ENCODE peak calls at places on chromosomes 11 and 22, in ten cellular contexts. H is ovary, K is stomach, B is GM12878, U is H1, S is A549, F is transverse colon, E is tibial nerve, Z is sigmoid colon, A is HepG2. P is an unnamed sample. For H3K4me1, the result is how much of the 10 kb centered on the place peaks cover.

GRCh38 chr11:27926981-27927481 is 180.9 kb downstream of the KIF18A start:
- DNase-seq in Z (no peak), B (no peak), S (peak), E (no peak), U (no peak), F (no peak), A (no peak), H (no peak), K (no peak), P (no peak)

GRCh38 chr22:22342697-22343602 is 98.4 kb downstream of the VPREB1 start:
- DNase-seq in S (peak), U (peak), A (peak), K (peak), F (peak), Z (no peak), E (no peak), B (no peak), H (no peak), P (peak)

GRCh38 chr22:45344339-45344738 is 34.6 kb downstream of the FAM118A start:
- DNase-seq in S (peak), Z (no peak), E (no peak), U (no peak), K (no peak), F (no peak), H (no peak), B (no peak), A (no peak), P (no peak)

GRCh38 chr11:76587810-76588454 is 82.6 kb downstream of the LRRC32 start:
- DNase-seq in S (no peak), B (no peak), A (no peak), H (no peak), Z (no peak), E (no peak), F (no peak), K (no peak), U (no peak), P (no peak)

GRCh38 chr11:65782816-65783228 is 2.0 kb upstream of the AP5B1 start:
- DNase-seq in B (no peak), E (no peak), S (no peak), K (no peak), F (peak), H (no peak), Z (peak), A (no peak), U (no peak), P (no peak)

GRCh38 chr11:1758611-1759150 is 5.0 kb downstream of the CTSD start:
- DNase-seq in S (no peak), F (no peak), E (no peak), B (no peak), A (no peak), U (no peak), K (no peak), H (no peak), Z (no peak), P (no peak)

GRCh38 chr11:108035690-108036089 is 27.0 kb downstream of the CUL5 start:
- DNase-seq in E (no peak), Z (no peak), H (no peak), B (no peak), A (no peak), F (no peak), K (no peak), S (no peak), U (no peak), P (no peak)

GRCh38 chr11:115548878-115549528 is 44.8 kb upstream of the CADM1 start:
- DNase-seq in E (no peak), H (no peak), Z (no peak), F (peak), A (peak), S (peak), K (peak), B (no peak), U (peak), P (no peak)

GRCh38 chr22:19629331-19629719 is 85.0 kb upstream of the SEPTIN5 start:
- DNase-seq in U (no peak), A (no peak), E (no peak), F (no peak), H (no peak), Z (peak), S (no peak), B (no peak), K (no peak), P (no peak)

GRCh38 chr11:32893091-32893946 is 708 bp downstream of the QSER1 start:
- DNase-seq in B (no peak), E (peak), F (peak), H (peak), S (peak), A (peak), K (peak), Z (peak), U (no peak), P (no peak)

GRCh38 chr22:49298834-49299750 is 528.6 kb downstream of the BRD1 start:
- DNase-seq in E (no peak), K (peak), S (no peak), A (no peak), F (no peak), U (no peak), B (no peak), Z (no peak), H (no peak), P (no peak)

GRCh38 chr11:35614949-35615569 is 3.2 kb upstream of the FJX1 start:
- DNase-seq in K (no peak), B (no peak), F (no peak), E (no peak), S (no peak), Z (no peak), A (no peak), H (no peak), U (no peak), P (no peak)

GRCh38 chr22:49483946-49484345 is 343.7 kb downstream of the BRD1 start:
- DNase-seq in K (no peak), E (no peak), F (no peak), B (no peak), Z (no peak), A (no peak), S (no peak), U (no peak), H (no peak), P (no peak)

GRCh38 chr11:99015634-99016454 is 4.9 kb upstream of the CNTN5 start:
- DNase-seq in Z (no peak), U (no peak), H (no peak), K (no peak), B (peak), F (no peak), A (peak), S (peak), E (no peak), P (no peak)

GRCh38 chr11:10540546-10540914 is 457 bp downstream of the RNF141 start:
- DNase-seq in K (peak), B (no peak), H (no peak), S (no peak), Z (peak), A (peak), F (no peak), U (no peak), E (peak), P (no peak)

GRCh38 chr22:23094260-23094659 is 23.9 kb downstream of the GNAZ start:
- DNase-seq in Z (no peak), H (no peak), A (no peak), E (no peak), F (no peak), S (no peak), U (no peak), B (no peak), K (no peak), P (no peak)

GRCh38 chr22:44884968-44885805 is 124.6 kb downstream of the PHF21B start:
- DNase-seq in A (peak), B (no peak), U (no peak), F (no peak), Z (peak), K (no peak), H (peak), E (no peak), S (no peak), P (no peak)

GRCh38 chr22:48968201-48968959 is 859.3 kb downstream of the BRD1 start:
- DNase-seq in U (no peak), Z (no peak), H (no peak), S (peak), F (peak), E (no peak), A (peak), K (peak), B (no peak), P (peak)

GRCh38 chr22:24155597-24156145 is 25.6 kb upstream of the SUSD2 start:
- DNase-seq in F (peak), E (peak), K (peak), B (no peak), S (peak), Z (peak), U (no peak), H (peak), A (peak), P (peak)

GRCh38 chr22:38080847-38081635 is 2.9 kb downstream of the SLC16A8 start:
- DNase-seq in B (no peak), H (no peak), K (peak), U (no peak), Z (no peak), F (peak), A (no peak), S (no peak), E (no peak), P (no peak)

GRCh38 chr11:5367461-5368074 is 16.0 kb upstream of the OR51M1 start:
- DNase-seq in K (no peak), S (no peak), F (no peak), E (no peak), U (no peak), H (no peak), Z (no peak), A (no peak), B (no peak), P (no peak)

GRCh38 chr11:44564653-44565007 is 833 bp upstream of the CD82 start:
- DNase-seq in A (no peak), K (peak), H (peak), Z (peak), U (no peak), B (no peak), F (peak), S (no peak), E (peak), P (peak)

GRCh38 chr22:33838644-33839043 is 81.6 kb downstream of the LARGE1 start:
- DNase-seq in E (no peak), U (no peak), H (no peak), S (no peak), K (no peak), Z (no peak), B (no peak), A (no peak), F (no peak), P (no peak)
- H3K4me1 ChIP-seq in E (under half), U (under half), H (under half), S (under half), K (under half), Z (half or more), B (under half), A (under half), F (under half), P (under half)

DNA sequence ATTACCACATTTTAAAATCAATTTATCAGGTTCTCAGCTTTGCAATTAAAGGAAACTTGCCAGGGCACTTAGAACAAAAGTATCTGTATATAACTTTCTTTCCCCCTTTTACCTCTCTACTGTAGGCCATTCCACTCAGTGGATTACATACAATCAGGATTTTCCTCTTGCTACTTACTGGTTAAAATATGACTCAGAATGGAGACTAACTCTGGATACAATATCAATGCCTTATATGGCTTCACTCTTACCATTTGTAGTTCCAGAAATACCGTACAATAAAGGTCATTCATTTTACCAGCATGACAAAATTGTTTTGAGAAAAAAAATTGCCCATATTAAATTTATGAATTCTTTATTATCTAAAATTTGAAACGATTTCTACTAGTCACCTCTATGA is 706.8 kb downstream of the KCNA4 start:
- DNase-seq in K (no peak), Z (no peak), A (no peak), S (no peak), E (no peak), B (no peak), F (no peak), U (no peak), H (no peak), P (no peak)
- TF ChIP-seq EP300 in K (no peak), Z (no peak), A (no peak), S (no peak), E (no peak), B (no peak), F (no peak), U (no peak), H (no peak), P (no peak)

DNA sequence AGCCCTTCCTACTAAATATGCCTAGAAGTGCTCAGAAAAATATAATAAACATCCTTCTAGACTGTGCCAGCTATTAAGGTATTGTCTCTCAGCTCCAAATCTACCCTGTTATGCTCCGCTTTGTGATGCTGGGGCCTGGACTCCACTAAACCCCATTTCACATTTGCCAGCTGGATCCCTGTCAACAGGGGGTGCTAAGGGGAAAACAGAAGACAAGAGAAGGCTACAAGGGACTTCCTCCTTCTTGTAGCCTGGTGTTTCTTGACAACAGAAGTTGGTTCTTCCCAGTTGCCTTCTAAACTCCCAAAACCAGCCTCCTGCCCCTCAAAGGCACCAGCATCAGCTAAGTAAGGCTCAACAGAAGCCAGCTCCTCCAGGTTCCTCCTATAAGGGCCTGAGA is 5.2 kb downstream of the NUMA1 start:
- DNase-seq in E (no peak), Z (no peak), U (no peak), A (no peak), K (no peak), F (no peak), S (peak), H (no peak), B (no peak), P (no peak)
- H3K27ac ChIP-seq in E (no peak), Z (peak), U (no peak), A (peak), K (peak), F (peak), S (no peak), H (no peak), B (peak), P (no peak)

GRCh38 chr22:40531951-40532900 is 104.3 kb downstream of the MRTFA start:
- DNase-seq in K (no peak), E (no peak), B (no peak), Z (no peak), U (no peak), H (no peak), A (no peak), S (no peak), F (no peak), P (no peak)
- H3K4me1 ChIP-seq in K (under half), E (half or more), B (under half), Z (half or more), U (under half), H (under half), A (under half), S (half or more), F (under half), P (under half)

GRCh38 chr22:39908737-39909136 is 7.9 kb downstream of the GRAP2 start:
- DNase-seq in E (no peak), S (no peak), A (no peak), H (no peak), F (no peak), U (no peak), B (no peak), Z (no peak), K (no peak), P (no peak)
- TF ChIP-seq EP300 in E (no peak), S (no peak), A (no peak), H (no peak), F (no peak), U (no peak), B (no peak), Z (no peak), K (no peak), P (no peak)

GRCh38 chr11:47511927-47512326 is 41.0 kb downstream of the CELF1 start:
- DNase-seq in F (no peak), S (no peak), B (no peak), U (no peak), A (no peak), H (no peak), E (no peak), Z (no peak), K (no peak), P (no peak)
- H3K27ac ChIP-seq in F (peak), S (peak), B (peak), U (no peak), A (no peak), H (no peak), E (peak), Z (peak), K (peak), P (peak)

GRCh38 chr11:86737223-86737622 is 63.1 kb upstream of the PRSS23 start:
- DNase-seq in K (no peak), A (no peak), B (no peak), U (no peak), F (no peak), Z (no peak), H (no peak), E (no peak), S (no peak), P (no peak)
- H3K4me1 ChIP-seq in K (under half), A (under half), B (under half), U (under half), F (under half), Z (under half), H (under half), E (under half), S (half or more), P (half or more)

GRCh38 chr11:64372802-64373597 is 14.0 kb downstream of the RPS6KA4 start:
- DNase-seq in Z (no peak), U (no peak), K (no peak), S (peak), F (no peak), E (no peak), H (peak), B (no peak), A (peak), P (no peak)
- TF ChIP-seq EP300 in Z (no peak), U (no peak), K (no peak), S (no peak), F (no peak), E (no peak), H (no peak), B (no peak), A (no peak), P (no peak)

P was measured in esophagus muscularis mucosa.